ENCODE peak calls at places on chromosomes 4 and X, in four cellular contexts. M is GDM1, K is substantia nigra, U is activated gamma-delta T cell treated with Interleukin-2 at 50 U/mL for 16 hours. E is an unnamed sample.
A peak's percentile ranks its signal among the peaks of the same experiment; 100 is the strongest.

GRCh38 chr4:163681208-163681821 is 186.8 kb downstream of the TMA16 start:
- DNase-seq in M (peak; percentile 45), K (no peak), U (no peak), E (peak; percentile 56)

GRCh38 chrX:132488819-132489255 is at the start of gene MBNL3:
- DNase-seq in M (peak; percentile 50), K (no peak), U (peak; percentile 59), E (peak; percentile 31)

GRCh38 chr4:67122029-67122428 is 423.3 kb downstream of the CENPC start:
- DNase-seq in M (no peak), K (no peak), U (no peak), E (no peak)

GRCh38 chrX:73214366-73215094 is at the start of gene NAP1L2:
- DNase-seq in M (no peak), K (peak; percentile 12), U (peak; percentile 24), E (no peak)

GRCh38 chrX:44570524-44570923 is 27.9 kb upstream of the FUNDC1 start:
- DNase-seq in M (no peak), K (no peak), U (no peak), E (no peak)

GRCh38 chrX:119573840-119574393 is 446 bp upstream of the UBE2A start:
- DNase-seq in M (no peak), K (peak; percentile 42), U (no peak), E (peak; percentile 8)

GRCh38 chrX:122913134-122913533 is 270.9 kb upstream of the GRIA3 start:
- DNase-seq in M (no peak), K (no peak), U (no peak), E (no peak)

GRCh38 chr4:76354517-76355473 is 48.3 kb downstream of the STBD1 start:
- DNase-seq in M (peak; percentile 71), K (no peak), U (peak; percentile 33), E (no peak)

GRCh38 chr4:15525080-15525479 is 55.4 kb downstream of the CC2D2A start:
- DNase-seq in M (no peak), K (no peak), U (no peak), E (no peak)

GRCh38 chr4:119314356-119314755 is 7.6 kb downstream of the FABP2 start:
- DNase-seq in M (peak; percentile 7), K (no peak), U (peak; percentile 19), E (peak; percentile 61)

GRCh38 chrX:129877401-129877800 is 28.6 kb upstream of the UTP14A start:
- DNase-seq in M (no peak), K (no peak), U (no peak), E (peak; percentile 26)

GRCh38 chr4:37388672-37389368 is 144.3 kb downstream of the NWD2 start:
- DNase-seq in M (no peak), K (no peak), U (no peak), E (peak; percentile 92)

GRCh38 chrX:115642895-115643530 is 82.0 kb downstream of the PLS3 start:
- DNase-seq in M (peak; percentile 0), K (no peak), U (peak; percentile 33), E (peak; percentile 19)

GRCh38 chrX:71618303-71618721 is at the start of gene CXCR3:
- DNase-seq in M (peak; percentile 75), K (no peak), U (peak; percentile 67), E (peak; percentile 81)

GRCh38 chr4:110778526-110778925 is 155.6 kb upstream of the PITX2 start:
- DNase-seq in M (no peak), K (no peak), U (no peak), E (no peak)

GRCh38 chr4:169096221-169096620 is 86.2 kb upstream of the CBR4 start:
- DNase-seq in M (no peak), K (no peak), U (no peak), E (no peak)

E was measured in AML-193.